ENCODE peak calls at places on chromosomes 3 and 15, in five cellular contexts. One of them, this sample, is unnamed.

GRCh38 chr3:139099968-139100817 is 55.5 kb upstream of the PRR23C start:
- DNase-seq in upper lobe of right lung: peak
- DNase-seq in choroid plexus epithelial cell: no peak
- DNase-seq in A549: no peak
- DNase-seq in HL-60: no peak
- DNase-seq in this sample: no peak

GRCh38 chr3:117743962-117744361 is 1034.4 kb downstream of the TUSC7 start:
- DNase-seq in upper lobe of right lung: no peak
- DNase-seq in choroid plexus epithelial cell: no peak
- DNase-seq in A549: no peak
- DNase-seq in HL-60: no peak
- DNase-seq in this sample: no peak

GRCh38 chr3:177284383-177284881 is 87.2 kb upstream of the TBL1XR1 start:
- DNase-seq in A549: peak
- DNase-seq in upper lobe of right lung: peak
- DNase-seq in HL-60: peak
- DNase-seq in choroid plexus epithelial cell: peak
- DNase-seq in this sample: peak

GRCh38 chr3:131526801-131527347 is 24.1 kb upstream of the MRPL3 start:
- DNase-seq in HL-60: no peak
- DNase-seq in choroid plexus epithelial cell: peak
- DNase-seq in upper lobe of right lung: peak
- DNase-seq in A549: peak
- DNase-seq in this sample: no peak

GRCh38 chr3:197907196-197907595 is 42.8 kb upstream of the RPL35A start:
- DNase-seq in A549: no peak
- DNase-seq in choroid plexus epithelial cell: no peak
- DNase-seq in HL-60: no peak
- DNase-seq in upper lobe of right lung: no peak
- DNase-seq in this sample: no peak

GRCh38 chr3:4983739-4984510 is 4.7 kb downstream of the BHLHE40 start:
- DNase-seq in upper lobe of right lung: no peak
- DNase-seq in HL-60: peak
- DNase-seq in choroid plexus epithelial cell: peak
- DNase-seq in A549: peak
- DNase-seq in this sample: peak

GRCh38 chr15:40928351-40928974 is 677 bp upstream of the DLL4 start:
- DNase-seq in choroid plexus epithelial cell: no peak
- DNase-seq in A549: no peak
- DNase-seq in HL-60: no peak
- DNase-seq in upper lobe of right lung: no peak
- DNase-seq in this sample: no peak

GRCh38 chr15:75195122-75195765 is 6.4 kb upstream of the C15orf39 start:
- DNase-seq in upper lobe of right lung: no peak
- DNase-seq in A549: no peak
- DNase-seq in choroid plexus epithelial cell: no peak
- DNase-seq in HL-60: no peak
- DNase-seq in this sample: peak

GRCh38 chr15:101057841-101058407 is 138.8 kb downstream of the LRRK1 start:
- DNase-seq in choroid plexus epithelial cell: no peak
- DNase-seq in HL-60: no peak
- DNase-seq in A549: no peak
- DNase-seq in upper lobe of right lung: no peak
- DNase-seq in this sample: no peak

GRCh38 chr3:30370681-30371271 is 235.6 kb upstream of the TGFBR2 start:
- DNase-seq in A549: peak
- DNase-seq in upper lobe of right lung: no peak
- DNase-seq in choroid plexus epithelial cell: peak
- DNase-seq in HL-60: no peak
- DNase-seq in this sample: no peak

GRCh38 chr3:99534951-99535704 is 103.3 kb upstream of the COL8A1 start:
- DNase-seq in HL-60: no peak
- DNase-seq in choroid plexus epithelial cell: peak
- DNase-seq in upper lobe of right lung: no peak
- DNase-seq in A549: no peak
- DNase-seq in this sample: no peak

GRCh38 chr3:171122212-171122611 is 95.7 kb upstream of the SLC2A2 start:
- DNase-seq in HL-60: no peak
- DNase-seq in choroid plexus epithelial cell: no peak
- DNase-seq in upper lobe of right lung: no peak
- DNase-seq in A549: no peak
- DNase-seq in this sample: no peak

GRCh38 chr3:196336319-196337145 is 1.7 kb downstream of the TM4SF19 start:
- DNase-seq in upper lobe of right lung: no peak
- DNase-seq in HL-60: no peak
- DNase-seq in A549: no peak
- DNase-seq in choroid plexus epithelial cell: no peak
- DNase-seq in this sample: no peak

GRCh38 chr3:38655708-38656300 is 6.3 kb upstream of the SCN5A start:
- DNase-seq in choroid plexus epithelial cell: peak
- DNase-seq in upper lobe of right lung: no peak
- DNase-seq in A549: peak
- DNase-seq in HL-60: no peak
- DNase-seq in this sample: no peak

GRCh38 chr3:186806173-186807055 is at the start of gene RFC4:
- DNase-seq in upper lobe of right lung: peak
- DNase-seq in choroid plexus epithelial cell: peak
- DNase-seq in HL-60: no peak
- DNase-seq in A549: peak
- DNase-seq in this sample: peak

GRCh38 chr3:125055913-125056705 is at the start of gene HEG1:
- DNase-seq in upper lobe of right lung: peak
- DNase-seq in choroid plexus epithelial cell: peak
- DNase-seq in HL-60: peak
- DNase-seq in A549: peak
- DNase-seq in this sample: peak

GRCh38 chr3:98733055-98733777 is 29.9 kb upstream of the ST3GAL6 start:
- DNase-seq in choroid plexus epithelial cell: peak
- DNase-seq in upper lobe of right lung: peak
- DNase-seq in A549: no peak
- DNase-seq in HL-60: no peak
- DNase-seq in this sample: peak

GRCh38 chr3:194272861-194273266 is 78.3 kb downstream of the CPN2 start:
- DNase-seq in upper lobe of right lung: peak
- DNase-seq in HL-60: no peak
- DNase-seq in A549: no peak
- DNase-seq in choroid plexus epithelial cell: no peak
- DNase-seq in this sample: peak

GRCh38 chr3:154122912-154123559 is 1.8 kb downstream of the ARHGEF26 start:
- DNase-seq in upper lobe of right lung: no peak
- DNase-seq in choroid plexus epithelial cell: peak
- DNase-seq in A549: no peak
- DNase-seq in HL-60: no peak
- DNase-seq in this sample: no peak

GRCh38 chr3:32186097-32186496 is 52.4 kb upstream of the CMTM8 start:
- DNase-seq in HL-60: no peak
- DNase-seq in A549: no peak
- DNase-seq in choroid plexus epithelial cell: no peak
- DNase-seq in upper lobe of right lung: no peak
- DNase-seq in this sample: no peak

GRCh38 chr3:111924283-111924682 is 54.5 kb upstream of the ABHD10 start:
- DNase-seq in choroid plexus epithelial cell: no peak
- DNase-seq in upper lobe of right lung: no peak
- DNase-seq in A549: no peak
- DNase-seq in HL-60: no peak
- DNase-seq in this sample: no peak

GRCh38 chr3:38029400-38030125 is at the start of gene PLCD1:
- DNase-seq in choroid plexus epithelial cell: peak
- DNase-seq in upper lobe of right lung: peak
- DNase-seq in A549: peak
- DNase-seq in HL-60: no peak
- DNase-seq in this sample: peak

GRCh38 chr3:168116279-168116678 is 20.6 kb upstream of the GOLIM4 start:
- DNase-seq in upper lobe of right lung: peak
- DNase-seq in HL-60: no peak
- DNase-seq in A549: no peak
- DNase-seq in choroid plexus epithelial cell: no peak
- DNase-seq in this sample: no peak

GRCh38 chr15:36361351-36361870 is 218.0 kb upstream of the CDIN1 start:
- DNase-seq in HL-60: no peak
- DNase-seq in upper lobe of right lung: no peak
- DNase-seq in choroid plexus epithelial cell: peak
- DNase-seq in A549: no peak
- DNase-seq in this sample: no peak

GRCh38 chr3:143121240-143122088 is 1.9 kb downstream of the CHST2 start:
- DNase-seq in upper lobe of right lung: peak
- DNase-seq in A549: peak
- DNase-seq in HL-60: no peak
- DNase-seq in choroid plexus epithelial cell: peak
- DNase-seq in this sample: peak

GRCh38 chr15:66594344-66594743 is 28.5 kb upstream of the LCTL start:
- DNase-seq in upper lobe of right lung: no peak
- DNase-seq in HL-60: no peak
- DNase-seq in choroid plexus epithelial cell: no peak
- DNase-seq in A549: no peak
- DNase-seq in this sample: no peak

GRCh38 chr3:174581551-174581950 is 277.6 kb upstream of the NAALADL2 start:
- DNase-seq in upper lobe of right lung: no peak
- DNase-seq in A549: no peak
- DNase-seq in choroid plexus epithelial cell: peak
- DNase-seq in HL-60: no peak
- DNase-seq in this sample: no peak

GRCh38 chr3:44058022-44058867 is 183.4 kb upstream of the TOPAZ1 start:
- DNase-seq in upper lobe of right lung: no peak
- DNase-seq in A549: no peak
- DNase-seq in choroid plexus epithelial cell: peak
- DNase-seq in HL-60: no peak
- DNase-seq in this sample: no peak

GRCh38 chr15:25737218-25737643 is 125.9 kb downstream of the ATP10A start:
- DNase-seq in choroid plexus epithelial cell: no peak
- DNase-seq in A549: no peak
- DNase-seq in HL-60: no peak
- DNase-seq in upper lobe of right lung: no peak
- DNase-seq in this sample: no peak

GRCh38 chr15:48530528-48530927 is 115.0 kb downstream of the FBN1 start:
- DNase-seq in A549: no peak
- DNase-seq in HL-60: no peak
- DNase-seq in upper lobe of right lung: no peak
- DNase-seq in choroid plexus epithelial cell: no peak
- DNase-seq in this sample: no peak

GRCh38 chr3:126402178-126402577 is 7.5 kb downstream of the CFAP100 start:
- DNase-seq in upper lobe of right lung: peak
- DNase-seq in choroid plexus epithelial cell: no peak
- DNase-seq in HL-60: no peak
- DNase-seq in A549: no peak
- DNase-seq in this sample: no peak

GRCh38 chr15:29571728-29572454 is 250.4 kb downstream of the TJP1 start:
- DNase-seq in choroid plexus epithelial cell: peak
- DNase-seq in HL-60: no peak
- DNase-seq in upper lobe of right lung: no peak
- DNase-seq in A549: peak
- DNase-seq in this sample: no peak
- H3K4me3 ChIP-seq in choroid plexus epithelial cell: no peak
- H3K4me3 ChIP-seq in HL-60: no peak
- H3K4me3 ChIP-seq in upper lobe of right lung: peak
- H3K4me3 ChIP-seq in A549: no peak
- H3K4me3 ChIP-seq in this sample: no peak

GRCh38 chr15:82680200-82681102 is 29.2 kb downstream of the AP3B2 start:
- DNase-seq in choroid plexus epithelial cell: no peak
- DNase-seq in HL-60: peak
- DNase-seq in A549: peak
- DNase-seq in upper lobe of right lung: peak
- DNase-seq in this sample: no peak
- TF ChIP-seq CTCF in choroid plexus epithelial cell: no peak
- TF ChIP-seq CTCF in HL-60: no peak
- TF ChIP-seq CTCF in A549: peak
- TF ChIP-seq CTCF in upper lobe of right lung: peak
- TF ChIP-seq CTCF in this sample: no peak

GRCh38 chr15:60539881-60540613 is 61.1 kb upstream of the ICE2 start:
- DNase-seq in A549: no peak
- DNase-seq in choroid plexus epithelial cell: no peak
- DNase-seq in upper lobe of right lung: no peak
- DNase-seq in HL-60: no peak
- DNase-seq in this sample: no peak
- H3K4me3 ChIP-seq in A549: no peak
- H3K4me3 ChIP-seq in choroid plexus epithelial cell: no peak
- H3K4me3 ChIP-seq in upper lobe of right lung: no peak
- H3K4me3 ChIP-seq in HL-60: no peak
- H3K4me3 ChIP-seq in this sample: no peak

GRCh38 chr3:11157406-11157805 is 3.1 kb downstream of the HRH1 start:
- DNase-seq in choroid plexus epithelial cell: no peak
- DNase-seq in A549: no peak
- DNase-seq in HL-60: no peak
- DNase-seq in upper lobe of right lung: no peak
- DNase-seq in this sample: no peak

GRCh38 chr3:11162401-11163345 is 8.4 kb downstream of the HRH1 start:
- DNase-seq in choroid plexus epithelial cell: no peak
- DNase-seq in A549: no peak
- DNase-seq in HL-60: no peak
- DNase-seq in upper lobe of right lung: no peak
- DNase-seq in this sample: no peak

GRCh38 chr3:11159421-11159904 is 5.2 kb downstream of the HRH1 start:
- DNase-seq in HL-60: peak
- DNase-seq in choroid plexus epithelial cell: peak
- DNase-seq in A549: no peak
- DNase-seq in upper lobe of right lung: no peak
- DNase-seq in this sample: peak

GRCh38 chr3:11165457-11165856 is 11.2 kb downstream of the HRH1 start:
- DNase-seq in choroid plexus epithelial cell: no peak
- DNase-seq in A549: no peak
- DNase-seq in HL-60: no peak
- DNase-seq in upper lobe of right lung: no peak
- DNase-seq in this sample: no peak

DNA sequence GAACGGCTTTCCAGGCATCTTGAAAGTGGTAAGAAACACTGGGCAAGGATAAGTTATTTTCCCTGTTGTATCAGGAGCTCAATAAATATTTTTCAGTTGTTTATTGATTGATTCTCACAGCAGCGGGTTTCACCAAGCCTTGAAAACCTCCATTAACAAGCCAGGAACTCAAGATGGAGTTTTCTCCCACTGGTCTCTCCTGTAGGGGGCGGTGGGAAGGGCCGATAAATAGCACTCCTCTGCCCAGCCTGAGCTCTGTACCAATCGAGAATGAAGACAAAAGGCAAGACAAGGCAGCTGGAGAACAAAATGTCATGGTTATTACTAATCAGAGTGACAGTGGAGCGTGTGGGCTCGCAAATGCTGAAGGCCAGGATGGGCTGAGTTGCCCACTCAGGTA is 7.4 kb downstream of the HRH1 start:
- DNase-seq in upper lobe of right lung: no peak
- DNase-seq in choroid plexus epithelial cell: no peak
- DNase-seq in A549: no peak
- DNase-seq in HL-60: no peak
- DNase-seq in this sample: no peak
- TF ChIP-seq CTCF in upper lobe of right lung: no peak
- TF ChIP-seq CTCF in choroid plexus epithelial cell: no peak
- TF ChIP-seq CTCF in A549: no peak
- TF ChIP-seq CTCF in HL-60: no peak
- TF ChIP-seq CTCF in this sample: no peak

GRCh38 chr3:45124379-45124778 is 21.8 kb downstream of the CDCP1 start:
- DNase-seq in upper lobe of right lung: no peak
- DNase-seq in HL-60: no peak
- DNase-seq in choroid plexus epithelial cell: peak
- DNase-seq in A549: peak
- DNase-seq in this sample: peak
- H3K4me3 ChIP-seq in upper lobe of right lung: no peak
- H3K4me3 ChIP-seq in HL-60: no peak
- H3K4me3 ChIP-seq in choroid plexus epithelial cell: no peak
- H3K4me3 ChIP-seq in A549: no peak
- H3K4me3 ChIP-seq in this sample: no peak

GRCh38 chr3:17686613-17687012 is 55.8 kb downstream of the TBC1D5 start:
- DNase-seq in upper lobe of right lung: no peak
- DNase-seq in A549: peak
- DNase-seq in HL-60: no peak
- DNase-seq in choroid plexus epithelial cell: peak
- DNase-seq in this sample: no peak
- TF ChIP-seq CTCF in upper lobe of right lung: no peak
- TF ChIP-seq CTCF in A549: peak
- TF ChIP-seq CTCF in HL-60: no peak
- TF ChIP-seq CTCF in choroid plexus epithelial cell: peak
- TF ChIP-seq CTCF in this sample: no peak